ENCODE peak calls at places on chromosomes 4 and X, in four cellular contexts. One of them, this sample, is unnamed.

GRCh38 chrX:71103110-71103983 is 3.2 kb downstream of the CXorf65 start:
- DNase-seq in transverse colon: peak
- DNase-seq in Peyer's patch: peak
- DNase-seq in H54: no peak
- DNase-seq in this sample: peak

GRCh38 chr4:78560296-78560963 is 8.9 kb downstream of the ANXA3 start:
- DNase-seq in H54: no peak
- DNase-seq in transverse colon: no peak
- DNase-seq in Peyer's patch: no peak
- DNase-seq in this sample: peak

GRCh38 chr4:83108101-83108861 is 6.2 kb downstream of the PLAC8 start:
- DNase-seq in transverse colon: peak
- DNase-seq in H54: no peak
- DNase-seq in Peyer's patch: no peak
- DNase-seq in this sample: no peak

GRCh38 chr4:100421356-100421978 is 96.4 kb downstream of the EMCN start:
- DNase-seq in H54: no peak
- DNase-seq in transverse colon: no peak
- DNase-seq in Peyer's patch: no peak
- DNase-seq in this sample: no peak

GRCh38 chr4:94577136-94577535 is 125.4 kb downstream of the PDLIM5 start:
- DNase-seq in transverse colon: peak
- DNase-seq in Peyer's patch: no peak
- DNase-seq in H54: no peak
- DNase-seq in this sample: no peak

GRCh38 chr4:78057600-78058560 is 757 bp downstream of the FRAS1 start:
- DNase-seq in Peyer's patch: peak
- DNase-seq in transverse colon: peak
- DNase-seq in H54: no peak
- DNase-seq in this sample: peak

GRCh38 chrX:19686876-19687275 is 171.6 kb upstream of the MAP3K15 start:
- DNase-seq in transverse colon: no peak
- DNase-seq in Peyer's patch: no peak
- DNase-seq in H54: no peak
- DNase-seq in this sample: no peak

GRCh38 chrX:38941675-38942074 is 140.4 kb downstream of the MID1IP1 start:
- DNase-seq in transverse colon: no peak
- DNase-seq in H54: no peak
- DNase-seq in Peyer's patch: no peak
- DNase-seq in this sample: peak

GRCh38 chr4:147560632-147561031 is 56.6 kb upstream of the TMEM184C start:
- DNase-seq in transverse colon: no peak
- DNase-seq in Peyer's patch: no peak
- DNase-seq in H54: no peak
- DNase-seq in this sample: no peak

GRCh38 chr4:185721949-185722316 is 90.1 kb downstream of the SORBS2 start:
- DNase-seq in H54: no peak
- DNase-seq in transverse colon: no peak
- DNase-seq in Peyer's patch: no peak
- DNase-seq in this sample: no peak

GRCh38 chr4:106530816-106531215 is 162.2 kb upstream of the GIMD1 start:
- DNase-seq in H54: no peak
- DNase-seq in transverse colon: no peak
- DNase-seq in Peyer's patch: no peak
- DNase-seq in this sample: no peak

GRCh38 chrX:118459494-118459893 is 36.1 kb upstream of the DOCK11 start:
- DNase-seq in Peyer's patch: no peak
- DNase-seq in H54: peak
- DNase-seq in transverse colon: no peak
- DNase-seq in this sample: peak

GRCh38 chr4:152828122-152828521 is 48.4 kb downstream of the ARFIP1 start:
- DNase-seq in H54: no peak
- DNase-seq in transverse colon: no peak
- DNase-seq in Peyer's patch: no peak
- DNase-seq in this sample: no peak

GRCh38 chr4:148311493-148311892 is 130.7 kb downstream of the NR3C2 start:
- DNase-seq in Peyer's patch: no peak
- DNase-seq in H54: no peak
- DNase-seq in transverse colon: no peak
- DNase-seq in this sample: no peak

GRCh38 chrX:73765776-73766465 is 202.9 kb downstream of the CHIC1 start:
- DNase-seq in H54: no peak
- DNase-seq in Peyer's patch: no peak
- DNase-seq in transverse colon: no peak
- DNase-seq in this sample: no peak

GRCh38 chr4:25401066-25401465 is 24.0 kb downstream of the ANAPC4 start:
- DNase-seq in Peyer's patch: no peak
- DNase-seq in H54: peak
- DNase-seq in transverse colon: no peak
- DNase-seq in this sample: no peak

GRCh38 chrX:48616575-48616974 is 19.3 kb downstream of the WDR13 start:
- DNase-seq in transverse colon: no peak
- DNase-seq in H54: no peak
- DNase-seq in Peyer's patch: peak
- DNase-seq in this sample: no peak

GRCh38 chrX:40007136-40007535 is 90.6 kb downstream of the BCOR start:
- DNase-seq in transverse colon: no peak
- DNase-seq in Peyer's patch: no peak
- DNase-seq in H54: no peak
- DNase-seq in this sample: no peak

GRCh38 chr4:48138936-48139335 is 4.9 kb upstream of the TXK start:
- DNase-seq in transverse colon: no peak
- DNase-seq in H54: no peak
- DNase-seq in Peyer's patch: peak
- DNase-seq in this sample: no peak

GRCh38 chrX:69037786-69038185 is 127.5 kb downstream of the PJA1 start:
- DNase-seq in Peyer's patch: no peak
- DNase-seq in H54: no peak
- DNase-seq in transverse colon: no peak
- DNase-seq in this sample: no peak

GRCh38 chr4:48341776-48342558 is 638 bp downstream of the SLAIN2 start:
- DNase-seq in H54: no peak
- DNase-seq in transverse colon: peak
- DNase-seq in Peyer's patch: peak
- DNase-seq in this sample: peak

GRCh38 chr4:55336138-55337034 is 9.7 kb upstream of the SRD5A3 start:
- DNase-seq in H54: no peak
- DNase-seq in transverse colon: no peak
- DNase-seq in Peyer's patch: no peak
- DNase-seq in this sample: no peak

GRCh38 chr4:148081267-148081666 is 349.4 kb downstream of the ARHGAP10 start:
- DNase-seq in transverse colon: no peak
- DNase-seq in H54: no peak
- DNase-seq in Peyer's patch: peak
- DNase-seq in this sample: no peak

GRCh38 chrX:46819136-46819535 is 17.7 kb upstream of the RP2 start:
- DNase-seq in Peyer's patch: no peak
- DNase-seq in H54: no peak
- DNase-seq in transverse colon: no peak
- DNase-seq in this sample: no peak

GRCh38 chrX:40471965-40472648 is 108.7 kb upstream of the ATP6AP2 start:
- DNase-seq in Peyer's patch: peak
- DNase-seq in transverse colon: peak
- DNase-seq in H54: no peak
- DNase-seq in this sample: peak

GRCh38 chr4:133775881-133776280 is 425.7 kb downstream of the PABPC4L start:
- DNase-seq in Peyer's patch: no peak
- DNase-seq in H54: no peak
- DNase-seq in transverse colon: no peak
- DNase-seq in this sample: no peak

GRCh38 chr4:88937081-88937480 is 119.9 kb downstream of the FAM13A start:
- DNase-seq in transverse colon: no peak
- DNase-seq in Peyer's patch: no peak
- DNase-seq in H54: no peak
- DNase-seq in this sample: no peak

GRCh38 chrX:104253567-104254441 is 929 bp downstream of the ESX1 start:
- DNase-seq in H54: no peak
- DNase-seq in Peyer's patch: no peak
- DNase-seq in transverse colon: no peak
- DNase-seq in this sample: peak

GRCh38 chrX:18886005-18886343 is 97.9 kb downstream of the PHKA2 start:
- DNase-seq in H54: no peak
- DNase-seq in Peyer's patch: no peak
- DNase-seq in transverse colon: no peak
- DNase-seq in this sample: no peak

DNA sequence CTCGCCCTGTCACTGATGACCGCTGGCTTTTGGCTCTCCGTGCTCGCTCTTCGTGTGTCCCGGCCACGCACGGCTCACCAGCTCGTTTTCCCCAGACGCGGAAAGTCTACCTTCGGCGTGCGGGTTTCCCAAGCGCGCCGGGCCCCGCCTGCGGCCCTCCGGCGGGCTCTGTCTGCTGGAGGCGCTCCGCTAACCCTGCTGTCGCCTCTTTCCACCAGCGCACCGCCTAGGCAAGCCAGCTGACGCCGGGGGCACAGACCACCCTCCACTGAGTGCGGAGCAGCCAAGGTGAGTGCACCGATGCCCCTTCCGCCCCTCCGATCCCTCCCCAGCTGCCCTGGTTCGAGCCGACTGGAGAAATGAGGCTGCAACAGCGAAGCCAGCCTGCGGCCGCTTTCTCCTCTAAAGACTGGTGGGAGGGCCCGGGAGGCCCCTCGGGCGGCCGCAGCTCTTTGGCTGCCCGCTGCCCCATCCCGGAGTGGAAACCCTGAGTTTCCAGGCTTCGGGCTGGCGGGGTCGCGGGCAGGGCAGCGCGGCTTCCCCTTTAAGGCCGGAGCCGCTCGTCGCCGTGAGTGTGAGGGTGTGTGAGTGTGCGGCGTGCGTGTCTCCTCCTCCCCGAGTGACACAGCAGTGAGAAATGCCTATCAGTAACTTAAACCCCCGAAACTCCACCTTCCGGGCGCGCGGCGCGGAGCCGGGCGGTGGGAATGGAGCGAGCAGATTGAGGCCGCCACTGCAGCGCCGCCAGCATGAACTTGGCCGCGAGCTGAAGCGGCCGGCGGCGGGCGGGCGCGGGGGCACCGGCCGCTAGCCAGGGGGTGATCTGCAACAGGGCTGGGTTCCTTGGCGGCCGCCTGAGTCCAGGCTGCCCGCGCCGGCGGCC is at the start of gene MAMLD1:
- DNase-seq in H54: no peak
- DNase-seq in Peyer's patch: peak
- DNase-seq in transverse colon: peak
- DNase-seq in this sample: peak
- TF ChIP-seq POLR2A in H54: peak
- TF ChIP-seq POLR2A in Peyer's patch: no peak
- TF ChIP-seq POLR2A in transverse colon: peak
- TF ChIP-seq POLR2A in this sample: peak

DNA sequence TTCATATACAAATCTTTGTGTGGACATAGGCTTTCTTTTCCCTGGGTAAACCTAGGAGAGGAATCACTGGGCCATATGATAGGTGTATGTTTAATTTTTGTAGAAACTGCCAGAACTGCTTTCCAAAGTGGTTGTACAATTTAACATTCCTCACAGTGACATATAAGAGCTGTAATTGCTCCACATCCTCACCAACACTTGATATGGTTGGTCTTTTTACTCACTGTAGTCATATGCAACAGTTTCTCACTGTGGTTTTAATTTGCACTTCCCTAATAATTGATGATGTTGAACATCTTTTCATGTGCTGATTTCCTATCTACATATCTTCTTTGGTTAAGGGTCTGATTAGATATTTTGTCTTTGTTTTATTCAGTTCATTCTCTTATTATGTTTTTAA is 24.5 kb upstream of the PAPSS1 start:
- DNase-seq in transverse colon: no peak
- DNase-seq in Peyer's patch: no peak
- DNase-seq in H54: no peak
- DNase-seq in this sample: no peak
- TF ChIP-seq POLR2A in transverse colon: no peak
- TF ChIP-seq POLR2A in Peyer's patch: no peak
- TF ChIP-seq POLR2A in H54: no peak
- TF ChIP-seq POLR2A in this sample: no peak

DNA sequence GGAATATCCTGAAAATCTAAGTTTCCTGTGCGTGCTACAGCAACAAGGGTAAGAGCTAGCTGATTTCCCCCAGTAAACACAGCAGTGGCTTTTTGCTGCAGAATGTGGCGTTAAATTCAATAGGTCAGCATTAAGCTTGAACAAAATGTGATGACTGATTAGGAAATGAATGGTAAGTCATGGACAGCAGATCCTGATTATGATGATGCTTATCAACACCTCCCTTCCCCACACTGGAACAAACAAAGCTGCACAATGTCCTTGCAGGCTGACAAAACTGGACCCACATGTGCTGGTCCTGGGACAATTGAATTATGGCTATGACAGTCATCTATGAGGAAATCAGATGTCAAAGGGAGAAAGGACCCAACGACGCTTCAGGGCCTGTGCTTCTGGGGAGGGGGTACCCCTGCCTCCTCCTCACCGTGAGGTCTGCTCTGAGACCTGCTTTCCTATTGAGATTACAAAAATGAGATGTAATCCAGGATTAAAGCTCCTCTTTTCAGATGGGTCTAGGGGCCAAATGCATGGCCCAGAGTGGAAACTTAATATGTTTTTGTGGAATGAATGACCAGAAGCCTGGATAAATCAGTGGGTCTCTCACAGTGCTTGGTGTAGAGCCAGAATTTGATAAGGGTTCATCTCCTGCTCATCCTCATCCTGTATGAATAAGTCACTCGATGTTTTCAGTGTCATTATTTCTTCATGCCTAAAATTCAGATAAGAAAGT is 32.0 kb upstream of the BOD1L1 start:
- DNase-seq in H54: no peak
- DNase-seq in transverse colon: no peak
- DNase-seq in Peyer's patch: no peak
- DNase-seq in this sample: no peak
- TF ChIP-seq POLR2A in H54: no peak
- TF ChIP-seq POLR2A in transverse colon: no peak
- TF ChIP-seq POLR2A in Peyer's patch: no peak
- TF ChIP-seq POLR2A in this sample: no peak

GRCh38 chr4:40992472-40993298 is 221.7 kb downstream of the APBB2 start:
- DNase-seq in H54: no peak
- DNase-seq in Peyer's patch: no peak
- DNase-seq in transverse colon: no peak
- DNase-seq in this sample: no peak
- TF ChIP-seq POLR2A in H54: no peak
- TF ChIP-seq POLR2A in Peyer's patch: no peak
- TF ChIP-seq POLR2A in transverse colon: no peak
- TF ChIP-seq POLR2A in this sample: no peak

This sample was measured in erythroblast.